ENCODE peak calls at places on chromosome 3, in six cellular contexts. Y is hepatocyte, B is breast epithelium, X is neuronal stem cell, T is mammary epithelial cell, G is body of pancreas. E is an unnamed sample. For H3K36me3, the result is how much of the 10 kb centered on the place peaks cover.

GRCh38 chr3:168249048-168249538 is 153.4 kb upstream of the GOLIM4 start:
- DNase-seq in X (no peak), B (no peak), Y (no peak), T (peak), G (no peak), E (no peak)

GRCh38 chr3:128931046-128931445 is 51.6 kb downstream of the ACAD9 start:
- DNase-seq in G (no peak), B (no peak), X (no peak), Y (no peak), T (no peak), E (no peak)

GRCh38 chr3:73214846-73215245 is 153.4 kb downstream of the EBLN2 start:
- DNase-seq in X (no peak), G (no peak), B (no peak), T (no peak), Y (no peak), E (no peak)

GRCh38 chr3:117920240-117920923 is 1114.3 kb downstream of the IGSF11 start:
- DNase-seq in X (no peak), Y (no peak), B (no peak), G (no peak), T (no peak), E (no peak)

GRCh38 chr3:9169951-9170850 is 79.2 kb downstream of the SRGAP3 start:
- DNase-seq in T (no peak), Y (no peak), X (no peak), B (no peak), G (no peak), E (no peak)

GRCh38 chr3:5010706-5011554 is 31.7 kb downstream of the BHLHE40 start:
- DNase-seq in G (no peak), B (no peak), Y (no peak), X (no peak), T (no peak), E (no peak)

GRCh38 chr3:155870945-155871745 is 695 bp downstream of the GMPS start:
- DNase-seq in G (peak), Y (peak), X (peak), B (peak), T (peak), E (no peak)

GRCh38 chr3:149579838-149580542 is 77.8 kb downstream of the WWTR1 start:
- DNase-seq in T (peak), G (no peak), X (no peak), Y (no peak), B (no peak), E (no peak)

GRCh38 chr3:11509175-11510000 is 134.3 kb downstream of the VGLL4 start:
- DNase-seq in G (peak), B (peak), Y (peak), T (no peak), X (no peak), E (peak)

GRCh38 chr3:146382386-146382785 is 87.0 kb downstream of the PLSCR2 start:
- DNase-seq in X (no peak), B (no peak), Y (peak), T (peak), G (no peak), E (no peak)

GRCh38 chr3:52299815-52300611 is 12.4 kb downstream of the GLYCTK start:
- DNase-seq in B (no peak), T (peak), Y (peak), X (no peak), G (peak), E (no peak)

GRCh38 chr3:133937756-133938601 is 42.3 kb upstream of the RAB6B start:
- DNase-seq in Y (no peak), B (peak), X (no peak), T (no peak), G (no peak), E (no peak)

DNA sequence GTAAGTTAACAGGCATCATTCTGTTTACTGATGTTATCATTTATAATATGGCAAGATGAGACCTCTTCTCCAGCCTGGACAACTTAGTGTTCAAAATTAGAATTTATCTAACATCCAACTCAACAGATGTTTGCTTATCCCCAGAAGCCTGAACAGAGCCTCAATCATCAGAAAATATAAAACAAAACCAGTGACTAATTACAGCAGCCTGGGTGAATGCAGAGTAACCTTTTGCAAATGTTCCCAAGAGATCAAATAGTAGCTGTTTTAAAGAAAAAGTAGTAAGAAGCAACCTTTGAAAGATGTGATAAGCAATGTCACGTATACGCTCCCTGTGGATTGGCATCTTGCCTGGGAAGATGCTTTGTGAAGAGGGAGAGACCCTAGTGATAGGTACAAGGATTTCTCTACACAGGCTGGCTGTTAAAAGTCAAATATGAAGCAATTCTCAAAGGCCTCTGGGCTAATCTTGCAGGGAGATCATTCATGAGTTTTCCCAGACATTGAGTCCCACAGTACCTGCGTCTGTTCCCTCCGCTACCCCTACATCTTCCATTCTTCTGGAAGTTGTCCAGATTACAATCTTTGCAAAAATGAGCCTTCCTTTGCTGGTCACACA is 39.3 kb upstream of the PRICKLE2 start:
- DNase-seq in X (no peak), T (no peak), B (no peak), Y (no peak), G (no peak), E (no peak)
- H3K4me3 ChIP-seq in X (no peak), T (no peak), B (no peak), Y (no peak), G (no peak), E (no peak)

DNA sequence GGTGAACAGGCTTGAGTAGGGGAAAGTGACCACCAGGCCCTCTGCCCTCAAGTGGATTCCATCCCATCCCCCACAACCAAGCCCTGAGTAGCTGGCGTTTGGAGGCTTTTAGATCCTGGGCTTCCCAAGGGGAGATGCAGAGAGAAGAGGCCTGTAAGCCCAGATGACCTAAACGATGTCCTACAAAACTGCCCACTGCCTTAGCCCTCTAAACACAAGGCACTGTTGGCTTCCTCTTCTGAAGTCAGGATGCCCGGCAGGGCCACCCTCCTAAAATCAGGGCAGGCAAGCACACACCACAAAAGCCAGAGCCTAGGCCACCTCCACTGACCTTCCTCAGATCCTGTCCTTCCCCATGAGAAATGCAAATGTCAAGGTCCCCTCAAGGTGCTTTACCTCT is 68.6 kb downstream of the ADCY5 start:
- DNase-seq in T (no peak), Y (no peak), G (no peak), B (no peak), X (no peak), E (no peak)
- H3K36me3 ChIP-seq in T (under half), Y (under half), G (under half), B (under half), X (under half), E (under half)

GRCh38 chr3:45631486-45631885 is 36.9 kb downstream of the LIMD1 start:
- DNase-seq in Y (no peak), X (no peak), B (no peak), G (no peak), T (no peak), E (no peak)
- H3K4me3 ChIP-seq in Y (no peak), X (no peak), B (no peak), G (no peak), T (no peak), E (no peak)

GRCh38 chr3:48405343-48405881 is 24.5 kb downstream of the PLXNB1 start:
- DNase-seq in Y (no peak), G (peak), X (no peak), T (no peak), B (peak), E (no peak)
- H3K36me3 ChIP-seq in Y (under half), G (under half), X (half or more), T (under half), B (under half), E (under half)

GRCh38 chr3:157195965-157196364 is 36.0 kb upstream of the CCNL1 start:
- DNase-seq in B (no peak), Y (no peak), X (no peak), T (no peak), G (no peak), E (no peak)

GRCh38 chr3:157204431-157204830 is 44.5 kb upstream of the CCNL1 start:
- DNase-seq in Y (peak), B (no peak), X (no peak), T (peak), G (no peak), E (no peak)

GRCh38 chr3:157204880-157205279 is 44.9 kb upstream of the CCNL1 start:
- DNase-seq in T (no peak), B (no peak), X (no peak), G (no peak), Y (no peak), E (no peak)

GRCh38 chr3:157199841-157200240 is 39.9 kb upstream of the CCNL1 start:
- DNase-seq in B (no peak), Y (no peak), G (no peak), T (no peak), X (no peak), E (no peak)

GRCh38 chr3:157201648-157202278 is 41.8 kb upstream of the CCNL1 start:
- DNase-seq in G (no peak), Y (peak), T (peak), B (no peak), X (no peak), E (peak)
- H3K4me3 ChIP-seq in G (no peak), Y (no peak), T (no peak), B (no peak), X (no peak), E (no peak)